ENCODE peak calls at places on chromosomes 6 and 20, in five cellular contexts. E is adrenal gland, C is breast epithelium, V is stomach, L is uterus. F is an unnamed sample.

GRCh38 chr20:59663513-59663890 is 59.2 kb downstream of the PHACTR3 start:
- DNase-seq in E (no peak), C (no peak), V (no peak), L (no peak), F (no peak)

GRCh38 chr6:9540534-9541126 is 874.2 kb downstream of the TFAP2A start:
- DNase-seq in E (peak; percentile 19), C (no peak), V (no peak), L (no peak), F (no peak)

GRCh38 chr6:18147160-18147559 is 7.7 kb downstream of the TPMT start:
- DNase-seq in E (peak; percentile 23), C (no peak), V (no peak), L (no peak), F (no peak)

GRCh38 chr6:24659547-24659946 is 7.2 kb downstream of the TDP2 start:
- DNase-seq in E (no peak), C (no peak), V (no peak), L (no peak), F (no peak)

GRCh38 chr20:59004763-59005522 is 2.1 kb downstream of the CTSZ start:
- DNase-seq in E (peak; percentile 66), C (no peak), V (peak; percentile 48), L (peak; percentile 22), F (peak; percentile 90)

GRCh38 chr20:6766433-6766832 is 1.1 kb upstream of the BMP2 start:
- DNase-seq in E (no peak), C (no peak), V (no peak), L (no peak), F (no peak)

GRCh38 chr6:117595099-117595923 is 7.0 kb downstream of the GOPC start:
- DNase-seq in E (no peak), C (no peak), V (no peak), L (no peak), F (no peak)

GRCh38 chr6:3232017-3232838 is 4.8 kb upstream of the TUBB2B start:
- DNase-seq in E (no peak), C (no peak), V (no peak), L (no peak), F (no peak)

GRCh38 chr6:31180500-31180899 is 10.0 kb upstream of the POU5F1 start:
- DNase-seq in E (peak; percentile 52), C (peak; percentile 78), V (no peak), L (peak; percentile 66), F (no peak)

GRCh38 chr6:169976301-169977081 is 225.1 kb downstream of the ERMARD start:
- DNase-seq in E (no peak), C (no peak), V (no peak), L (no peak), F (peak; percentile 78)

GRCh38 chr20:37816003-37816402 is 86.9 kb upstream of the VSTM2L start:
- DNase-seq in E (no peak), C (no peak), V (no peak), L (no peak), F (no peak)

GRCh38 chr20:63014710-63015109 is 7.9 kb upstream of the BHLHE23 start:
- DNase-seq in E (no peak), C (no peak), V (no peak), L (no peak), F (no peak)

GRCh38 chr6:141252828-141253608 is 879.7 kb upstream of the GJE1 start:
- DNase-seq in E (no peak), C (no peak), V (no peak), L (no peak), F (no peak)

GRCh38 chr20:58987790-58988564 is 6.9 kb downstream of the NELFCD start:
- DNase-seq in E (no peak), C (peak; percentile 82), V (peak; percentile 11), L (no peak), F (peak; percentile 32)

GRCh38 chr6:12030993-12031550 is 19.0 kb downstream of the HIVEP1 start:
- DNase-seq in E (no peak), C (no peak), V (no peak), L (no peak), F (no peak)

GRCh38 chr6:5998236-5998635 is 8.5 kb downstream of the NRN1 start:
- DNase-seq in E (no peak), C (no peak), V (no peak), L (no peak), F (no peak)

GRCh38 chr6:5998741-5999687 is 7.7 kb downstream of the NRN1 start:
- DNase-seq in E (no peak), C (no peak), V (no peak), L (no peak), F (peak; percentile 94)

GRCh38 chr6:6002005-6002808 is 4.5 kb downstream of the NRN1 start:
- DNase-seq in E (no peak), C (no peak), V (no peak), L (no peak), F (no peak)

GRCh38 chr6:6001443-6001842 is 5.3 kb downstream of the NRN1 start:
- DNase-seq in E (no peak), C (no peak), V (no peak), L (no peak), F (no peak)

DNA sequence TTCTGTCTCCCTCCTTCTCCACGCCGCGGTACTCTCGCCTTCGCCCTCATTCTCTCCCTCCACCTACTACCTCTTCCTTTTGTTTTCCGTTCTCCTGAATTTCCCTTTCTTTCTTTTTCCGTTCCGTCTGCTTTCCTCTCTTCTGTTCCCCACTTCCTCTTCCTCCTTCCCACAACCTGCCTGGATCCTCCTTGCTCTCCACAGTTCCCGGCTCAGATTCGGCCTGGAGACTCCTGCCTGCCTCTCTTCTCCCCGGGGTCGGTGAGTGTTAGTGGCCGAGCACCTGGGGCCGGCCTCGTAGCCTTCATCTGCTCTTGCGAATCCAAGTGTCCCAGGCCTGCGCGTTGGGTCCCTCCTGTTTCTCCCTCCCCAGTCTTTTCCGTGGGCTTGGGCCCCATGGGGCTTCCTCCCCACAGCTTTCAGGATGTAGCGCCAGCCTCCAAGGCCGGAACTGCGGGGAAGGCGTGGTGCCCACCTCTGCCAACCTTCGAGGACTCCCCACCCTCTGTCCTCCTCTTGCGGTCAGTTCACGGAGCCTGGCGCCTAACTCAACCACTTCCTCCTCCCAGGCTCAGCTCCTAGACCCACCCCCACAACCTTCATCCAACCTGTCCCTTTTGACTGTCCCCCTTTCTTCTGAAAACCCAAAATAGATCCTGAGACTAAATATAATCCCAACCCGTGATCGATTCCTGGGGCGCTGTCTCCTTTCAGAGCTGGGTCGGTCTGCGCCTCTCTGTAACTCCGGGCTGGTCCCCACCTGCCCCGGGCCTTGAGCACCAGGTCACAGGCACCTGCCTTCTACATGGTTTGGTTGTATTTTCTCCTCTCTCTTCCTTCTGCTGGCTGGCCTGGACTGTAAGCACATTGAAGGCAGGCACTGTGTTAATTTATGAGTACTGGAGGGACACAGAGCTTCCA is 6.8 kb downstream of the NRN1 start:
- DNase-seq in E (no peak), C (no peak), V (no peak), L (no peak), F (no peak)
- H3K4me3 ChIP-seq in E (no peak overlapping the region), C (peak overlapping the region; percentile 34), V (no peak overlapping the region), L (no peak overlapping the region), F (no peak overlapping the region)

GRCh38 chr20:25058051-25058796 is at the start of gene ACSS1:
- DNase-seq in E (peak; percentile 46), C (peak; percentile 33), V (peak; percentile 70), L (peak; percentile 78), F (no peak)
- TF ChIP-seq POLR2A in E (no peak), C (no peak), V (no peak), L (peak; percentile 54), F (no peak)

DNA sequence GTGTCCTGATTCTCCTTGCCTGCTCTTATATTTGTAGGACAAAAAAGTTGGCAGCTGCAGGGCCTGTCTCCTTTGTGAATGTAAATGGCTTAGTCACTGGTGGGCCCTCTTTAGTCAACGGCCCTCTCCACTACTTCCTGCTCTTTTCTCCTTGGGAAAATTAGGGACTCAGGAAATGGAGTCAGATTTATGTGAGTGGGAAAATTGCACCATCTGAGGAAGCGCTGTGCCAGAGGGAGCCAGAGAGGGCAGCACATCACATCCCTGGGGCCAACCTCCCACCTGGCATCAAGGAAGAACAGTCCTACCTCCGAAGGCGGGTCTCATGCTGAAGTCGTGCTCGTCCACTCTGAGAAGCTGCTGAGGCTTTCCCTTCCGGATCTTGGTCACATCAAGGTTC is 15.6 kb downstream of the GABRR2 start:
- DNase-seq in E (no peak), C (no peak), V (no peak), L (no peak), F (no peak)
- TF ChIP-seq CTCF in E (no peak), C (no peak), V (no peak), L (no peak), F (no peak)

DNA sequence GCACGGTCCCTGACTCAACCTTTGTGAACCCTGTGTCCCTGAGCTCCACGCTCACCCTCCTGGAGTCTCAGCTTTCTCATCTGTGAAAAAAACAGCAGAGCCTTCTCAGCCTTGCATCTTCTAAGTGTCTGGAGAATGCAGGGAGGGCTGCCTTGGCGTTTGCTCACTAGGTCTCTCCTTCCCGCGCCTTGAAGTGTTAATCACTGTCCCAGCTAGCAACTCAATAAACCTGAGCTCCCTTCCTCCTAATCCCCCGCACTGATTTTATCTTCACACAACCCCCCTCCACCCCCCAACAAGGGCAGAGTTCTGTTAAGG is 34.9 kb upstream of the FOXC1 start:
- DNase-seq in E (no peak), C (no peak), V (no peak), L (no peak), F (no peak)
- H3K4me3 ChIP-seq in E (no peak overlapping the region), C (no peak overlapping the region), V (no peak overlapping the region), L (no peak overlapping the region), F (no peak overlapping the region)

DNA sequence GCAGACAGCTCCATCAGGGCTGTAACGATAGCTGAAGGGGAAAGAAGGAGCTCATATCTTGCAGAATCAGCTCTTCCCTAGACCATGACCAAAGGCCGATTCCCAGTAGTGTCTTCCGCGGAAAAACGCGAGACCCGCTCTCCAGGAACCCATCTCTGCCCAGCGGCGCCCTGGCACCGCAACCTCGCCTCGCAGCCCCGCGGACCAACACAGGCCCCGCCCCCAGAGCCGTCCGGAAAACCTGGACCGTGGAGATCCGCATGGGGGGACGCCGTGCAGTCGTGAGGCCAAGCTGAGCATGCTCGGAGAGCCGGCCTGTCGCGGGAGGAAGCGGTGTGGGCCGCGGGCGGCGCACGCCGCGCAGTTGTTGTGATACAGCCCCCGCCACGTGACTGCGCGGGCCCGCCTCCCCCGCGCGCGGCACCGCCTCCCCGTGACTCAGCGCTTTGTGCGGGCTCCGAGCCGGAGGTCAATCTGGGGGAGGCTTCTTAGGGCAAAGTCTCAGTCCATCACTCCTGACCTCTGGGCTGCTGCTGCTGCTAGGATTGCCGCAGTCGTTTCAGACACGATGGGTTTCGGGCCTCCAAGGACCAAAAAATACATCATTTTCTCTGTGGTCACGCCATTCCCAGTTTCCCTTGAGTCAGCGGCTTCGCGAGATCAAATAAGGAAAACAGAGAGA is 3.1 kb upstream of the GCLC start:
- DNase-seq in E (peak; percentile 99), C (peak; percentile 96), V (peak; percentile 98), L (peak; percentile 97), F (peak; percentile 97)
- TF ChIP-seq POLR2A in E (peak; percentile 88), C (peak; percentile 39), V (no peak), L (peak; percentile 86), F (no peak)

DNA sequence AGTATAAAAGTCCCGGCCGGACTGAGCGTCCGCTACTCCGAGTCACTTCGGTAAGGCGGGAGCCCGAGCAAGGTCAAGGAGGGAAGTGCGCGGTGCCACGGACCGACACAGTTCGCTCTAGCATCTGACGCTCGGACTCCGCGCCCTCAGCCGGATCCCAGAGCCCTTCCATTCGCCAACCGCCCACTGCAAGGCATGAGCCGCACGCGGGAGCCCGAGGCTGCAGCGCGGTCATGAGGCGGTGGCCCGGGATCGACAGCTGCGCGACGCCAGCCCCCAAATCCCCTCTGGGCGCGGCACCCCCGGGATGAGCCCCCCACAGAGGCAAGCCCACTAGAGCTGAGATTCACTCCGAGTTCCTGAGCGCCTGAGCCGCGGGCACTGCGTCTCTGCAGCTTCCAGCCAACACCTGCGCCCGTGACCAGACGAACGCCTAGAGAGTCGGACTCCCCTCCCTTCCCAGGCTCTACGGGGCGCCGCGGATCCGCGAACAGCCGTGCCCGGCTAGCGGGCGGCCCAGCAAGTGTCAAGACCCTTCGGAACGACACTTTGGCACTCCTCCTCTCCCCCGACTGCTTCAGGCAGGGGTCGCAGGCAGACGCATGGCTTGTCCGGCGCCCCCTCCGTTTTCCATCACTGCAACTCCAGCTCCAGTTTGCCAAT is 749 bp upstream of the ISM1 start:
- DNase-seq in E (peak; percentile 37), C (peak; percentile 71), V (peak; percentile 27), L (peak; percentile 44), F (no peak)
- TF ChIP-seq CTCF in E (no peak), C (no peak), V (no peak), L (no peak), F (no peak)

F was measured in lower leg skin.